ENCODE peak calls at places on chromosomes 4 and X, in seven cellular contexts. N is MM.1S, O is A172, D is activated T-helper 1 cell treated with Interleukin-2 at 50 U/mL for 16 hours, W is T-helper 9 cell, J is heart left ventricle, U is fibroblast of mammary gland. C is an unnamed sample.

GRCh38 chr4:11546391-11547160 is 117.9 kb upstream of the HS3ST1 start:
- DNase-seq in O (no peak), D (no peak), W (no peak), N (no peak), U (no peak), J (no peak), C (no peak)

GRCh38 chr4:156442961-156443360 is 489.3 kb upstream of the CTSO start:
- DNase-seq in W (no peak), N (no peak), U (no peak), D (no peak), O (no peak), J (no peak), C (no peak)

GRCh38 chrX:123860983-123861382 is 1.1 kb downstream of the XIAP start:
- DNase-seq in J (no peak), U (peak), D (no peak), O (no peak), N (no peak), W (no peak), C (no peak)

GRCh38 chrX:33128048-33128805 is 83.1 kb downstream of the DMD start:
- DNase-seq in O (no peak), U (no peak), J (no peak), N (no peak), D (no peak), W (no peak), C (no peak)

GRCh38 chrX:19577181-19577810 is 62.0 kb upstream of the MAP3K15 start:
- DNase-seq in D (no peak), O (no peak), W (no peak), U (peak), J (no peak), N (no peak), C (no peak)

GRCh38 chr4:874071-874470 is 48.1 kb upstream of the CPLX1 start:
- DNase-seq in O (no peak), U (no peak), D (no peak), J (no peak), W (no peak), N (no peak), C (no peak)

GRCh38 chr4:188930822-188931221 is 791.6 kb downstream of the TRIML1 start:
- DNase-seq in N (no peak), U (peak), W (peak), D (no peak), O (no peak), J (no peak), C (no peak)

GRCh38 chr4:55554453-55555030 is 7.8 kb upstream of the CLOCK start:
- DNase-seq in W (no peak), O (peak), J (no peak), D (no peak), N (peak), U (peak), C (no peak)

GRCh38 chrX:134933911-134934310 is 56.9 kb upstream of the SMIM10 start:
- DNase-seq in J (peak), U (no peak), D (no peak), N (no peak), W (no peak), O (no peak), C (no peak)

GRCh38 chr4:62003695-62004094 is 803.6 kb downstream of the ADGRL3 start:
- DNase-seq in U (no peak), J (no peak), N (no peak), W (no peak), D (no peak), O (no peak), C (no peak)

GRCh38 chr4:185767528-185767927 is 44.5 kb downstream of the SORBS2 start:
- DNase-seq in J (no peak), U (no peak), O (no peak), N (no peak), D (no peak), W (no peak), C (no peak)

GRCh38 chrX:2589186-2590020 is 88.6 kb upstream of the DHRSX start:
- DNase-seq in D (no peak), O (no peak), W (no peak), J (no peak), N (no peak), U (peak), C (no peak)

GRCh38 chr4:37482236-37482635 is 203.9 kb downstream of the RELL1 start:
- DNase-seq in U (no peak), N (no peak), O (no peak), D (no peak), W (no peak), J (no peak), C (no peak)

GRCh38 chr4:7664106-7664505 is 229.4 kb upstream of the PSAPL1 start:
- DNase-seq in J (no peak), U (no peak), O (no peak), D (no peak), W (no peak), N (no peak), C (no peak)

GRCh38 chr4:2963185-2964076 is at the start of the genes GRK4 and NOP14:
- DNase-seq in D (peak), W (peak), J (peak), N (peak), U (peak), O (peak), C (peak)

GRCh38 chr4:43132010-43132582 is 239.6 kb downstream of the GRXCR1 start:
- DNase-seq in O (peak), N (peak), D (no peak), U (peak), W (no peak), J (no peak), C (peak)

GRCh38 chrX:44267861-44268260 is 75.6 kb downstream of the EFHC2 start:
- DNase-seq in U (no peak), W (no peak), D (no peak), N (no peak), J (no peak), O (no peak), C (no peak)

GRCh38 chr4:3679851-3680311 is 86.3 kb upstream of the ADRA2C start:
- DNase-seq in O (no peak), W (no peak), D (no peak), N (no peak), U (no peak), J (no peak), C (no peak)

GRCh38 chr4:41129128-41129754 is 85.1 kb downstream of the APBB2 start:
- DNase-seq in W (no peak), N (no peak), O (no peak), J (no peak), D (no peak), U (no peak), C (no peak)

GRCh38 chr4:113686950-113687718 is 74.4 kb downstream of the CAMK2D start:
- DNase-seq in U (peak), D (no peak), W (no peak), J (no peak), O (peak), N (no peak), C (no peak)

GRCh38 chr4:23006756-23007155 is 314.0 kb downstream of the GBA3 start:
- DNase-seq in W (no peak), J (no peak), U (peak), D (no peak), O (peak), N (no peak), C (no peak)

GRCh38 chrX:69988955-69989394 is 60.8 kb downstream of the AWAT2 start:
- DNase-seq in W (no peak), O (no peak), N (no peak), J (peak), D (no peak), U (peak), C (no peak)

GRCh38 chrX:123771449-123772064 is 38.7 kb upstream of the THOC2 start:
- DNase-seq in D (no peak), O (no peak), W (no peak), N (no peak), U (no peak), J (no peak), C (no peak)

GRCh38 chrX:13263560-13264251 is 56.1 kb downstream of the ATXN3L start:
- DNase-seq in D (no peak), W (no peak), O (no peak), U (no peak), J (no peak), N (no peak), C (no peak)

GRCh38 chr4:89598602-89599001 is 238.4 kb downstream of the SNCA start:
- DNase-seq in W (no peak), N (no peak), D (no peak), O (peak), J (no peak), U (peak), C (no peak)

GRCh38 chr4:168587326-168588125 is 90.7 kb downstream of the PALLD start:
- DNase-seq in N (no peak), O (peak), D (no peak), W (no peak), U (peak), J (peak), C (no peak)

GRCh38 chr4:83569967-83570366 is 34.1 kb downstream of the GPAT3 start:
- DNase-seq in D (no peak), W (no peak), U (no peak), O (no peak), N (no peak), J (no peak), C (no peak)

GRCh38 chr4:160980091-160980490 is 1183.7 kb downstream of the FSTL5 start:
- DNase-seq in O (no peak), J (no peak), N (no peak), U (no peak), W (no peak), D (no peak), C (no peak)